ENCODE peak calls at places on chromosomes 2 and 18, in seven cellular contexts. One of them, this sample, is unnamed.
A peak's percentile ranks its signal among the peaks of the same experiment; 100 is the strongest.

GRCh38 chr2:10981461-10981860 is 69.7 kb downstream of the KCNF1 start:
- DNase-seq in coronary artery: no peak
- DNase-seq in fibroblast of pulmonary artery: no peak
- DNase-seq in transverse colon: no peak
- DNase-seq in dorsolateral prefrontal cortex: no peak
- DNase-seq in AG09319: no peak
- DNase-seq in endothelial cell: no peak
- DNase-seq in this sample: no peak

GRCh38 chr2:171762879-171763573 is 75.8 kb downstream of the DYNC1I2 start:
- DNase-seq in coronary artery: no peak
- DNase-seq in fibroblast of pulmonary artery: peak; percentile 27
- DNase-seq in transverse colon: no peak
- DNase-seq in dorsolateral prefrontal cortex: no peak
- DNase-seq in AG09319: no peak
- DNase-seq in endothelial cell: no peak
- DNase-seq in this sample: no peak

GRCh38 chr2:64332300-64332699 is 121.7 kb upstream of the LGALSL start:
- DNase-seq in coronary artery: no peak
- DNase-seq in fibroblast of pulmonary artery: no peak
- DNase-seq in transverse colon: no peak
- DNase-seq in dorsolateral prefrontal cortex: no peak
- DNase-seq in AG09319: no peak
- DNase-seq in endothelial cell: no peak
- DNase-seq in this sample: no peak

GRCh38 chr2:169050476-169051240 is 18.7 kb upstream of the DHRS9 start:
- DNase-seq in coronary artery: no peak
- DNase-seq in fibroblast of pulmonary artery: peak; percentile 56
- DNase-seq in transverse colon: no peak
- DNase-seq in dorsolateral prefrontal cortex: no peak
- DNase-seq in AG09319: no peak
- DNase-seq in endothelial cell: no peak
- DNase-seq in this sample: no peak

GRCh38 chr2:42967959-42968674 is 175.7 kb upstream of the HAAO start:
- DNase-seq in coronary artery: peak; percentile 83
- DNase-seq in fibroblast of pulmonary artery: peak; percentile 80
- DNase-seq in transverse colon: no peak
- DNase-seq in dorsolateral prefrontal cortex: no peak
- DNase-seq in AG09319: peak; percentile 91
- DNase-seq in endothelial cell: no peak
- DNase-seq in this sample: no peak

GRCh38 chr18:47815486-47816270 is 114.8 kb downstream of the SMAD2 start:
- DNase-seq in coronary artery: no peak
- DNase-seq in fibroblast of pulmonary artery: peak; percentile 59
- DNase-seq in transverse colon: no peak
- DNase-seq in dorsolateral prefrontal cortex: no peak
- DNase-seq in AG09319: no peak
- DNase-seq in endothelial cell: no peak
- DNase-seq in this sample: no peak

GRCh38 chr18:33757037-33757436 is 179.0 kb downstream of the ASXL3 start:
- DNase-seq in coronary artery: no peak
- DNase-seq in fibroblast of pulmonary artery: no peak
- DNase-seq in transverse colon: no peak
- DNase-seq in dorsolateral prefrontal cortex: no peak
- DNase-seq in AG09319: no peak
- DNase-seq in endothelial cell: no peak
- DNase-seq in this sample: no peak

GRCh38 chr2:217555075-217555876 is 447.5 kb downstream of the TNS1 start:
- DNase-seq in coronary artery: no peak
- DNase-seq in fibroblast of pulmonary artery: no peak
- DNase-seq in transverse colon: no peak
- DNase-seq in dorsolateral prefrontal cortex: no peak
- DNase-seq in AG09319: no peak
- DNase-seq in endothelial cell: no peak
- DNase-seq in this sample: no peak

GRCh38 chr2:112834379-112835014 is 2.1 kb downstream of the IL1B start:
- DNase-seq in coronary artery: no peak
- DNase-seq in fibroblast of pulmonary artery: peak; percentile 66
- DNase-seq in transverse colon: peak; percentile 89
- DNase-seq in dorsolateral prefrontal cortex: no peak
- DNase-seq in AG09319: no peak
- DNase-seq in endothelial cell: no peak
- DNase-seq in this sample: no peak

GRCh38 chr2:221502270-221502973 is 69.7 kb downstream of the EPHA4 start:
- DNase-seq in coronary artery: no peak
- DNase-seq in fibroblast of pulmonary artery: peak; percentile 69
- DNase-seq in transverse colon: no peak
- DNase-seq in dorsolateral prefrontal cortex: no peak
- DNase-seq in AG09319: peak; percentile 18
- DNase-seq in endothelial cell: no peak
- DNase-seq in this sample: no peak

GRCh38 chr2:65501074-65501473 is 68.7 kb upstream of the SPRED2 start:
- DNase-seq in coronary artery: no peak
- DNase-seq in fibroblast of pulmonary artery: no peak
- DNase-seq in transverse colon: no peak
- DNase-seq in dorsolateral prefrontal cortex: no peak
- DNase-seq in AG09319: no peak
- DNase-seq in endothelial cell: no peak
- DNase-seq in this sample: no peak

GRCh38 chr2:196131384-196131861 is 40.0 kb downstream of the STK17B start:
- DNase-seq in coronary artery: no peak
- DNase-seq in fibroblast of pulmonary artery: peak; percentile 49
- DNase-seq in transverse colon: peak; percentile 57
- DNase-seq in dorsolateral prefrontal cortex: no peak
- DNase-seq in AG09319: no peak
- DNase-seq in endothelial cell: no peak
- DNase-seq in this sample: no peak

GRCh38 chr18:55513199-55513598 is 74.8 kb downstream of the TCF4 start:
- DNase-seq in coronary artery: no peak
- DNase-seq in fibroblast of pulmonary artery: peak; percentile 48
- DNase-seq in transverse colon: no peak
- DNase-seq in dorsolateral prefrontal cortex: no peak
- DNase-seq in AG09319: no peak
- DNase-seq in endothelial cell: no peak
- DNase-seq in this sample: no peak

GRCh38 chr2:112727276-112728028 is 6.6 kb downstream of the NT5DC4 start:
- DNase-seq in coronary artery: peak; percentile 66
- DNase-seq in fibroblast of pulmonary artery: no peak
- DNase-seq in transverse colon: no peak
- DNase-seq in dorsolateral prefrontal cortex: no peak
- DNase-seq in AG09319: no peak
- DNase-seq in endothelial cell: no peak
- DNase-seq in this sample: no peak

GRCh38 chr2:28367667-28368416 is 24.8 kb upstream of the FOSL2 start:
- DNase-seq in coronary artery: no peak
- DNase-seq in fibroblast of pulmonary artery: no peak
- DNase-seq in transverse colon: peak; percentile 63
- DNase-seq in dorsolateral prefrontal cortex: no peak
- DNase-seq in AG09319: no peak
- DNase-seq in endothelial cell: no peak
- DNase-seq in this sample: no peak

GRCh38 chr2:20567159-20567925 is 83.6 kb downstream of the HS1BP3 start:
- DNase-seq in coronary artery: no peak
- DNase-seq in fibroblast of pulmonary artery: no peak
- DNase-seq in transverse colon: no peak
- DNase-seq in dorsolateral prefrontal cortex: no peak
- DNase-seq in AG09319: no peak
- DNase-seq in endothelial cell: no peak
- DNase-seq in this sample: no peak

GRCh38 chr18:3329871-3330270 is 67.9 kb downstream of the MYL12B start:
- DNase-seq in coronary artery: no peak
- DNase-seq in fibroblast of pulmonary artery: no peak
- DNase-seq in transverse colon: no peak
- DNase-seq in dorsolateral prefrontal cortex: no peak
- DNase-seq in AG09319: no peak
- DNase-seq in endothelial cell: no peak
- DNase-seq in this sample: no peak

GRCh38 chr2:53018830-53019425 is 748.7 kb upstream of the CHAC2 start:
- DNase-seq in coronary artery: no peak
- DNase-seq in fibroblast of pulmonary artery: no peak
- DNase-seq in transverse colon: no peak
- DNase-seq in dorsolateral prefrontal cortex: no peak
- DNase-seq in AG09319: no peak
- DNase-seq in endothelial cell: no peak
- DNase-seq in this sample: no peak

GRCh38 chr2:44230378-44230777 is 44.9 kb upstream of the SLC3A1 start:
- DNase-seq in coronary artery: no peak
- DNase-seq in fibroblast of pulmonary artery: no peak
- DNase-seq in transverse colon: no peak
- DNase-seq in dorsolateral prefrontal cortex: no peak
- DNase-seq in AG09319: no peak
- DNase-seq in endothelial cell: no peak
- DNase-seq in this sample: no peak

DNA sequence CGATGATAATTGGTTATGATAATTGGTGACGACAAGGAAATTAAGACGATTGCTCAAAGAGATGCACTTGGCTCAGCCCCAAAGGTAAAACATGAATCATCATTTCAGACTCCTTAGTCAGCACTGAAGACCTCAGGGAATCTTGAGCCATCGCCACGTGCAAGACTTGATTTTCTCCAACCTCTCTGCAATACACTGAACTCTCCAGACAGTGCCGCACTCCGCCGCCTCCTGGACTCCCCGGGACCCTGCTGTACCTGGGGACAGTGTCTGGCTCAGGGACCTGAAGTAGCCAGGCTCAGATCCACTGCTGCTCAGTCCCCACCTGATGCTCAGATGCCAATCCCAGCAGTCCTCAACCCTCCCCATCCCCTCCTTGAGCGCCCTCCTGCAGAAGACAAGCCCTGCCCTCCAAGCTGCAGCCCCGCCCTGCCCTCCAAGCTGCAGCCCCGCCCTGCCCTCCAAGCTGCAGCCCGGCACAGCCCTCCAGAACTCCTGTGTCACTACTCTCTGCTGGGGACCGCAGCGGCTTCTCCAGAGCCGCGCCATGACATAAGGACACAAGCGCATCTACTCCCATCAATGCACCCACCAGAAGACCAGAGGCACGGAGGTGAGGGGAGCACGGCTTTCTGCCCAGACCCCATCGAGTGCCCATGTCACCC is 1.1 kb downstream of the TMEM18 start:
- DNase-seq in coronary artery: no peak
- DNase-seq in fibroblast of pulmonary artery: peak; percentile 88
- DNase-seq in transverse colon: peak; percentile 46
- DNase-seq in dorsolateral prefrontal cortex: no peak
- DNase-seq in AG09319: peak; percentile 76
- DNase-seq in endothelial cell: peak; percentile 39
- DNase-seq in this sample: peak; percentile 43
- TF ChIP-seq CTCF in coronary artery: no peak
- TF ChIP-seq CTCF in fibroblast of pulmonary artery: peak; percentile 32
- TF ChIP-seq CTCF in transverse colon: peak; percentile 40
- TF ChIP-seq CTCF in dorsolateral prefrontal cortex: no peak
- TF ChIP-seq CTCF in AG09319: peak; percentile 50
- TF ChIP-seq CTCF in endothelial cell: no peak
- TF ChIP-seq CTCF in this sample: peak; percentile 47

DNA sequence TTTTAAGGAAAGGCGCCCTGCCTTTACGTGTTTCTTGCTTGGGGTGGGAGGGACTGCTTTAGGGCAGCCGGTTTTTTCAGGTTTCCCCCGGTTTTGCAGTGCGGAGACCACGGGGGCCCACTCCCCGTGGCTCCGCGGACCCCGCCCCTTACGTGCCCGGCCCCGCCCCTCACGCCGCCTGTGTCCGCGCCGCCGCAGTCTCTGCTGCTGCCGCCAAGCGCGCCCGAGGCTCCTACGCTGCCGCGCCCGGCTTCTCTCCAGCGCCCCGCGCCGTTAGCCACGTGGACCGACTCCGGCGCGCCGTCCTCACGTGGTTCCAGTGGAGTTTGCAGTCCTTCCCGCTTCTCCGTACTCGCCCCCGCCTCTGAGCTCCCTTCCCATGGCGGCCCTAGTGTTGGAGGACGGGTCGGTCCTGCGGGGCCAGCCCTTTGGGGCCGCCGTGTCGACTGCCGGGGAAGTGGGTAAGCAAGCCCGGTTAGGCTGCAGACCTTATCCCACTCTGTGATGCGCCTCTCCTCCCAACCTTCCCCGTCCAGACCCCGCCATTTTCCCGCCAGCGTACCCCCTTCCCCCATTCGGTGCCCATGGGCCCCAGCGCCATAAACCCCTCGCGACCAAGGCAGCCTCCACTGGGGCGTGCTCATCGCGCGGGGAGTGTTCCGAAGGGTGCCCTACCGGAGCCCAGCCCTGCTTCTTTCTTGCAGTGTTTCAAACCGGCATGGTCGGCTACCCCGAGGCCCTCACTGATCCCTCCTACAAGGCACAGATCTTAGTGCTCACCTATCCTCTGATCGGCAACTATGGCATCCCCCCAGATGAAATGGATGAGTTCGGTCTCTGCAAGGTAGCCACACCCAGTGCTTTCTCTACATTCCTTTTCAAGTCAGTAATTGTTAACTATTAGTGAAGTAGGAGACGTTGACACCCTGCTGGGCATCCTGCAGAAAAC is at the start of gene CAD:
- DNase-seq in coronary artery: peak; percentile 86
- DNase-seq in fibroblast of pulmonary artery: peak; percentile 84
- DNase-seq in transverse colon: peak; percentile 90
- DNase-seq in dorsolateral prefrontal cortex: peak; percentile 85
- DNase-seq in AG09319: no peak
- DNase-seq in endothelial cell: peak; percentile 84
- DNase-seq in this sample: peak; percentile 80
- TF ChIP-seq CTCF in coronary artery: no peak
- TF ChIP-seq CTCF in fibroblast of pulmonary artery: no peak
- TF ChIP-seq CTCF in transverse colon: peak; percentile 54
- TF ChIP-seq CTCF in dorsolateral prefrontal cortex: peak; percentile 40
- TF ChIP-seq CTCF in AG09319: no peak
- TF ChIP-seq CTCF in endothelial cell: no peak
- TF ChIP-seq CTCF in this sample: peak; percentile 9

GRCh38 chr2:120904825-120905224 is 169.2 kb downstream of the GLI2 start:
- DNase-seq in coronary artery: no peak
- DNase-seq in fibroblast of pulmonary artery: no peak
- DNase-seq in transverse colon: no peak
- DNase-seq in dorsolateral prefrontal cortex: no peak
- DNase-seq in AG09319: no peak
- DNase-seq in endothelial cell: no peak
- DNase-seq in this sample: no peak

GRCh38 chr2:120905824-120906571 is 170.3 kb downstream of the GLI2 start:
- DNase-seq in coronary artery: no peak
- DNase-seq in fibroblast of pulmonary artery: no peak
- DNase-seq in transverse colon: no peak
- DNase-seq in dorsolateral prefrontal cortex: no peak
- DNase-seq in AG09319: no peak
- DNase-seq in endothelial cell: no peak
- DNase-seq in this sample: no peak

GRCh38 chr2:120905298-120905697 is 169.6 kb downstream of the GLI2 start:
- DNase-seq in coronary artery: no peak
- DNase-seq in fibroblast of pulmonary artery: no peak
- DNase-seq in transverse colon: no peak
- DNase-seq in dorsolateral prefrontal cortex: no peak
- DNase-seq in AG09319: no peak
- DNase-seq in endothelial cell: no peak
- DNase-seq in this sample: no peak

GRCh38 chr2:120902532-120903088 is 166.9 kb downstream of the GLI2 start:
- DNase-seq in coronary artery: no peak
- DNase-seq in fibroblast of pulmonary artery: no peak
- DNase-seq in transverse colon: no peak
- DNase-seq in dorsolateral prefrontal cortex: no peak
- DNase-seq in AG09319: no peak
- DNase-seq in endothelial cell: no peak
- DNase-seq in this sample: no peak

GRCh38 chr2:120904379-120904778 is 168.7 kb downstream of the GLI2 start:
- DNase-seq in coronary artery: no peak
- DNase-seq in fibroblast of pulmonary artery: no peak
- DNase-seq in transverse colon: no peak
- DNase-seq in dorsolateral prefrontal cortex: no peak
- DNase-seq in AG09319: no peak
- DNase-seq in endothelial cell: no peak
- DNase-seq in this sample: no peak
- TF ChIP-seq CTCF in coronary artery: no peak
- TF ChIP-seq CTCF in fibroblast of pulmonary artery: no peak
- TF ChIP-seq CTCF in transverse colon: no peak
- TF ChIP-seq CTCF in dorsolateral prefrontal cortex: no peak
- TF ChIP-seq CTCF in AG09319: no peak
- TF ChIP-seq CTCF in endothelial cell: no peak
- TF ChIP-seq CTCF in this sample: no peak

GRCh38 chr2:120283649-120284048 is 31.0 kb downstream of the RALB start:
- DNase-seq in coronary artery: no peak
- DNase-seq in fibroblast of pulmonary artery: peak; percentile 22
- DNase-seq in transverse colon: no peak
- DNase-seq in dorsolateral prefrontal cortex: no peak
- DNase-seq in AG09319: no peak
- DNase-seq in endothelial cell: no peak
- DNase-seq in this sample: no peak
- TF ChIP-seq CTCF in coronary artery: no peak
- TF ChIP-seq CTCF in fibroblast of pulmonary artery: peak; percentile 36
- TF ChIP-seq CTCF in transverse colon: no peak
- TF ChIP-seq CTCF in dorsolateral prefrontal cortex: no peak
- TF ChIP-seq CTCF in AG09319: no peak
- TF ChIP-seq CTCF in endothelial cell: peak; percentile 33
- TF ChIP-seq CTCF in this sample: peak; percentile 44

This sample was measured in progenitor cell of endocrine pancreas.